ENCODE peak calls at places on chromosomes 2 and 18, in five cellular contexts. C, O, V, M and G are unnamed samples.
A peak's percentile ranks its signal among the peaks of the same experiment; 100 is the strongest.

GRCh38 chr2:99085400-99085799 is 56.1 kb upstream of the C2orf15 start:
- DNase-seq in C (no peak), O (no peak), V (no peak), M (no peak), G (no peak)

GRCh38 chr2:45617496-45617895 is 6.4 kb upstream of the SRBD1 start:
- DNase-seq in C (no peak), O (no peak), V (no peak), M (no peak), G (no peak)

GRCh38 chr2:139556789-139557188 is 776.6 kb upstream of the NXPH2 start:
- DNase-seq in C (no peak), O (no peak), V (no peak), M (no peak), G (no peak)

GRCh38 chr2:144460981-144461766 is 58.7 kb downstream of the ZEB2 start:
- DNase-seq in C (no peak), O (no peak), V (peak; percentile 69), M (no peak), G (no peak)

GRCh38 chr18:9539283-9539682 is 64.0 kb downstream of the RALBP1 start:
- DNase-seq in C (no peak), O (no peak), V (no peak), M (no peak), G (no peak)

GRCh38 chr2:24228470-24228869 is 53.6 kb downstream of the FAM228A start:
- DNase-seq in C (no peak), O (peak; percentile 13), V (no peak), M (no peak), G (no peak)

GRCh38 chr2:172246649-172247048 is 143.9 kb upstream of the DLX2 start:
- DNase-seq in C (no peak), O (no peak), V (no peak), M (no peak), G (no peak)

GRCh38 chr2:200356794-200357472 is 50.4 kb downstream of the SPATS2L start:
- DNase-seq in C (no peak), O (no peak), V (no peak), M (no peak), G (no peak)

GRCh38 chr2:69162121-69162520 is 149.1 kb downstream of the ANTXR1 start:
- DNase-seq in C (no peak), O (no peak), V (no peak), M (no peak), G (no peak)

GRCh38 chr18:12007063-12007462 is 25.8 kb downstream of the IMPA2 start:
- DNase-seq in C (no peak), O (no peak), V (no peak), M (no peak), G (no peak)

GRCh38 chr2:47169784-47170183 is 14.7 kb upstream of the STPG4 start:
- DNase-seq in C (no peak), O (no peak), V (no peak), M (no peak), G (no peak)
- H3K27ac ChIP-seq in C (no peak overlapping the region), O (no peak overlapping the region), V (peak overlapping the region; percentile 99), M (peak overlapping the region; percentile 8), G (no peak overlapping the region)

DNA sequence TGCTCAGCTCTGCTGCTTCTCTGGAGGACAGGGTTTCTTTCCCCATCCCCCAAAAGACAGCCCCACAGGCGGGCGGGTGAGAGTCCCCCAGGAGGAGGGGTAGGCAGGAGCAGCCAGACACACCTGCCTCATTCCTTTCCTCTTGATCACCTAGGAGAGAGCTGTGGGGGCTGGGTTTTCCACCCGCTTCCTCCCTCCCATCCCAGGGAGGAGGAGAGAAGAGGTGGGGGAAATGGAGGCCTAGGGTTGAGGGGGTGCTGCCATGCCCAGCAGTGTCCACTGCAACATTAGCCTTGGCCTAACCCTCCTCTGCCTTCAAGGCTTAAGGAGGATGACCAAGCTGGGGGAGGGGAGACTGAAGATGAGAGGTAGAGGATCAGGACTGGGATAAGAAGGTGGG is 14.7 kb downstream of the WNT10A start:
- DNase-seq in C (no peak), O (no peak), V (no peak), M (peak; percentile 60), G (no peak)
- H3K27ac ChIP-seq in C (peak overlapping the region; percentile 74), O (no peak overlapping the region), V (no peak overlapping the region), M (peak overlapping the region; percentile 71), G (no peak overlapping the region)

GRCh38 chr2:226445216-226445861 is 354.3 kb downstream of the IRS1 start:
- DNase-seq in C (no peak), O (peak; percentile 93), V (no peak), M (peak; percentile 49), G (no peak)

GRCh38 chr2:226443112-226443511 is 356.5 kb downstream of the IRS1 start:
- DNase-seq in C (no peak), O (no peak), V (no peak), M (no peak), G (no peak)

GRCh38 chr2:226439337-226439736 is 360.3 kb downstream of the IRS1 start:
- DNase-seq in C (no peak), O (no peak), V (no peak), M (no peak), G (no peak)

GRCh38 chr2:226435146-226435545 is 364.5 kb downstream of the IRS1 start:
- DNase-seq in C (no peak), O (no peak), V (no peak), M (no peak), G (no peak)

GRCh38 chr2:226440119-226440917 is 359.3 kb downstream of the IRS1 start:
- DNase-seq in C (no peak), O (no peak), V (no peak), M (no peak), G (no peak)
- H3K27ac ChIP-seq in C (no peak overlapping the region), O (no peak overlapping the region), V (no peak overlapping the region), M (no peak overlapping the region), G (no peak overlapping the region)

DNA sequence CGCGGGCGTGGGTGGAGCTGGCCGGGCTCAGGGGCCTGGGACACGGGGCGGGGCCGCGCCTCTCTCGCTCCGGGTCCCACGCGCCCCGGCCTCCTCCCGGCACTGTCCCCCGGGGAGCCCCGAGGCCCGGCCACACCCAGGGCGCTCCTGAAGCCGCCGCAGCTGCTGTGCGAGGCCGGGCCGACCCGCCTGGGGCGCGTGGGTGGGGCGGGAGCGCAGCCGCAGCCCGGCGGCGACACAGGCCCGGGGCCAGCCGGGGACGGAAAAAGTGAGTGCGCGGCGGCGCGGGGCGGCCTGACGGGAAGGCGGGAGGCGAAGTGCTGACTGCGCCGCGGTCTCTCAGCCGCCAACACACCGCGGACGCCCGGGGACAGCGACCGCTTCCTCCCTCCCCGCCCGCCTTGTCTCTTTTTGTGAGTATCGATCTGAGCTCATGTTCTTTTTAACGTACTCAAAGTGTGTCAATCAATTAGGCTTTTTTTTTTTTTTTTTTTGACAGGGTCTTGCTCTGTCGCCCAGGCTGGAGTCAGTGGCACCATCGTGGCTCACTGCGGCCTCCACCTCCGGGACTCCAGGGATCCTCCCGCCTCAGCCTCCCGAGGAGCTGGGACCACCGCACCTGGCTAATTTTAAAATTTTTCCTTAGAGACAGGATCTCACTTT is 14.5 kb downstream of the PDCD1 start:
- DNase-seq in C (peak; percentile 82), O (peak; percentile 64), V (peak; percentile 62), M (peak; percentile 93), G (peak; percentile 63)
- H3K27ac ChIP-seq in C (no peak overlapping the region), O (no peak overlapping the region), V (peak overlapping the region; percentile 28), M (no peak overlapping the region), G (no peak overlapping the region)

DNA sequence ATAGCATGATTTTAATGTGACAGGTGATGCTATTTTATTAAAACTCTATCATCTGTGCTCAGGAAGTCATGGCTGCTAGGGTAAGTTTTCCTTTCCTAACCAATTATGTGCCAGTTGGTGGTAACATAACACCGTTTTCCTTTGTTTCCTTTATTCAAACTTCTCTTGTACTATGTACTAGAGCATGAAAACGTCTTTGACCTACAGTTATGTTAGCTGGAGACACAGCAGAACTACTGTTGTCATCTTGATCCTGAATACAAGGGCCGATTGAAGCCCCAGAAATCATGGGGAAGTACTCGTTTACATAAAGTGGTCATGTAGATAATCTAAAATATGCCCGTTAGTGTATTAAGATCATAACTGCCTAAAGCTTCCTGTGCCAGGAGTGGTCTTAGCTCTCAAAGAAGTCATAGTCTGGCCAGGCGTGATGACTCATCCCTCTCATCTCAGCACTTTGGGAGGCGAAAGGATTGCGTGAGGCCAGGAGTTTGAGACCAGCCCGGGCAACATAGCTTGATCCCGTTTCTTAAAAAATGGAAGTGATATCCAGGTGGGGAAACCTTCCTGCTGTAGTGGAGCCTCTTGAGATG is 20.5 kb downstream of the NEDD4L start:
- DNase-seq in C (no peak), O (no peak), V (no peak), M (no peak), G (no peak)
- H3K27ac ChIP-seq in C (no peak overlapping the region), O (no peak overlapping the region), V (no peak overlapping the region), M (no peak overlapping the region), G (no peak overlapping the region)

GRCh38 chr2:134335601-134336000 is 81.7 kb downstream of the MGAT5 start:
- DNase-seq in C (no peak), O (no peak), V (no peak), M (no peak), G (no peak)

GRCh38 chr2:134336936-134337335 is 83.1 kb downstream of the MGAT5 start:
- DNase-seq in C (no peak), O (no peak), V (no peak), M (no peak), G (no peak)

GRCh38 chr2:134333646-134334189 is 79.8 kb downstream of the MGAT5 start:
- DNase-seq in C (no peak), O (no peak), V (no peak), M (peak; percentile 14), G (no peak)

GRCh38 chr2:134336352-134336751 is 82.5 kb downstream of the MGAT5 start:
- DNase-seq in C (no peak), O (no peak), V (no peak), M (no peak), G (no peak)

GRCh38 chr2:134334542-134335353 is 80.9 kb downstream of the MGAT5 start:
- DNase-seq in C (no peak), O (no peak), V (no peak), M (no peak), G (no peak)
- H3K27ac ChIP-seq in C (no peak overlapping the region), O (no peak overlapping the region), V (no peak overlapping the region), M (no peak overlapping the region), G (no peak overlapping the region)

GRCh38 chr18:74453642-74454198 is 3.4 kb downstream of the DIPK1C start:
- DNase-seq in C (no peak), O (no peak), V (no peak), M (no peak), G (no peak)

GRCh38 chr18:74456017-74456408 is 1.1 kb downstream of the DIPK1C start:
- DNase-seq in C (no peak), O (no peak), V (no peak), M (no peak), G (no peak)

GRCh38 chr18:74453011-74453571 is 4.0 kb downstream of the DIPK1C start:
- DNase-seq in C (no peak), O (no peak), V (no peak), M (no peak), G (no peak)

GRCh38 chr18:74455386-74455785 is 1.7 kb downstream of the DIPK1C start:
- DNase-seq in C (no peak), O (no peak), V (no peak), M (no peak), G (no peak)

GRCh38 chr18:74454279-74454741 is 2.8 kb downstream of the DIPK1C start:
- DNase-seq in C (no peak), O (no peak), V (no peak), M (no peak), G (no peak)
- H3K27ac ChIP-seq in C (no peak overlapping the region), O (no peak overlapping the region), V (no peak overlapping the region), M (no peak overlapping the region), G (no peak overlapping the region)